ENCODE peak calls at places on chromosomes 11 and 22, in nine cellular contexts. G, F, Q, Y, B, H, S, T and Z are unnamed samples. For H3K9me3, the result is how much of the 10 kb centered on the place peaks cover.

GRCh38 chr11:106161775-106162174 is 84.3 kb downstream of the AASDHPPT start:
- DNase-seq in G (no peak), F (no peak), Q (no peak), Y (no peak), B (no peak), H (no peak), S (no peak), T (no peak), Z (no peak)

GRCh38 chr11:117972589-117973445 is 13.4 kb upstream of the IL10RA start:
- DNase-seq in G (no peak), F (no peak), Q (no peak), Y (no peak), B (no peak), H (no peak), S (no peak), T (no peak), Z (peak)

GRCh38 chr11:62449451-62449851 is 30.6 kb downstream of the SCGB1A1 start:
- DNase-seq in G (peak), F (no peak), Q (no peak), Y (no peak), B (no peak), H (peak), S (peak), T (peak), Z (peak)

GRCh38 chr11:75319035-75319877 is 32.2 kb downstream of the ARRB1 start:
- DNase-seq in G (no peak), F (peak), Q (peak), Y (no peak), B (no peak), H (peak), S (peak), T (no peak), Z (peak)

GRCh38 chr11:76617553-76618265 is 52.8 kb downstream of the LRRC32 start:
- DNase-seq in G (no peak), F (peak), Q (no peak), Y (no peak), B (no peak), H (no peak), S (no peak), T (no peak), Z (no peak)

GRCh38 chr11:127110542-127110941 is 110.0 kb upstream of the KIRREL3 start:
- DNase-seq in G (no peak), F (no peak), Q (no peak), Y (no peak), B (no peak), H (no peak), S (no peak), T (no peak), Z (no peak)

GRCh38 chr11:47152953-47153950 is 23.4 kb downstream of the ARFGAP2 start:
- DNase-seq in G (peak), F (peak), Q (peak), Y (peak), B (no peak), H (peak), S (peak), T (peak), Z (peak)

GRCh38 chr11:63554901-63555218 is 8.3 kb downstream of the PLAAT2 start:
- DNase-seq in G (no peak), F (no peak), Q (no peak), Y (no peak), B (no peak), H (no peak), S (no peak), T (no peak), Z (peak)

GRCh38 chr22:36365020-36365411 is 22.8 kb downstream of the MYH9 start:
- DNase-seq in G (no peak), F (peak), Q (peak), Y (no peak), B (peak), H (no peak), S (peak), T (peak), Z (peak)

GRCh38 chr11:14230407-14230806 is 128.6 kb downstream of the RRAS2 start:
- DNase-seq in G (no peak), F (no peak), Q (no peak), Y (no peak), B (no peak), H (no peak), S (no peak), T (no peak), Z (no peak)

GRCh38 chr11:108559340-108559739 is 34.2 kb downstream of the EXPH5 start:
- DNase-seq in G (no peak), F (peak), Q (no peak), Y (no peak), B (no peak), H (no peak), S (no peak), T (no peak), Z (no peak)

GRCh38 chr22:50701428-50702154 is 29.0 kb downstream of the SHANK3 start:
- DNase-seq in G (peak), F (no peak), Q (peak), Y (no peak), B (no peak), H (no peak), S (no peak), T (no peak), Z (no peak)

GRCh38 chr11:64762277-64762915 is 2.6 kb upstream of the PYGM start:
- DNase-seq in G (no peak), F (no peak), Q (peak), Y (no peak), B (no peak), H (no peak), S (no peak), T (no peak), Z (no peak)

GRCh38 chr22:24460418-24461089 is 33.2 kb downstream of the ADORA2A start:
- DNase-seq in G (no peak), F (peak), Q (no peak), Y (no peak), B (no peak), H (no peak), S (no peak), T (no peak), Z (no peak)

GRCh38 chr11:27239305-27239942 is 123.6 kb downstream of the CCDC34 start:
- DNase-seq in G (no peak), F (peak), Q (no peak), Y (no peak), B (no peak), H (no peak), S (no peak), T (no peak), Z (no peak)

GRCh38 chr11:20373102-20373501 is 9.6 kb downstream of the HTATIP2 start:
- DNase-seq in G (no peak), F (no peak), Q (no peak), Y (no peak), B (no peak), H (no peak), S (no peak), T (no peak), Z (no peak)

GRCh38 chr11:123360267-123360936 is 69.7 kb upstream of the GRAMD1B start:
- DNase-seq in G (no peak), F (no peak), Q (no peak), Y (no peak), B (no peak), H (no peak), S (no peak), T (no peak), Z (no peak)

GRCh38 chr22:36391648-36392047 is 3.9 kb upstream of the MYH9 start:
- DNase-seq in G (no peak), F (no peak), Q (no peak), Y (no peak), B (no peak), H (no peak), S (peak), T (no peak), Z (no peak)

GRCh38 chr11:14969922-14970323 is 2.2 kb downstream of the CALCA start:
- DNase-seq in G (peak), F (peak), Q (no peak), Y (no peak), B (no peak), H (peak), S (peak), T (no peak), Z (peak)

DNA sequence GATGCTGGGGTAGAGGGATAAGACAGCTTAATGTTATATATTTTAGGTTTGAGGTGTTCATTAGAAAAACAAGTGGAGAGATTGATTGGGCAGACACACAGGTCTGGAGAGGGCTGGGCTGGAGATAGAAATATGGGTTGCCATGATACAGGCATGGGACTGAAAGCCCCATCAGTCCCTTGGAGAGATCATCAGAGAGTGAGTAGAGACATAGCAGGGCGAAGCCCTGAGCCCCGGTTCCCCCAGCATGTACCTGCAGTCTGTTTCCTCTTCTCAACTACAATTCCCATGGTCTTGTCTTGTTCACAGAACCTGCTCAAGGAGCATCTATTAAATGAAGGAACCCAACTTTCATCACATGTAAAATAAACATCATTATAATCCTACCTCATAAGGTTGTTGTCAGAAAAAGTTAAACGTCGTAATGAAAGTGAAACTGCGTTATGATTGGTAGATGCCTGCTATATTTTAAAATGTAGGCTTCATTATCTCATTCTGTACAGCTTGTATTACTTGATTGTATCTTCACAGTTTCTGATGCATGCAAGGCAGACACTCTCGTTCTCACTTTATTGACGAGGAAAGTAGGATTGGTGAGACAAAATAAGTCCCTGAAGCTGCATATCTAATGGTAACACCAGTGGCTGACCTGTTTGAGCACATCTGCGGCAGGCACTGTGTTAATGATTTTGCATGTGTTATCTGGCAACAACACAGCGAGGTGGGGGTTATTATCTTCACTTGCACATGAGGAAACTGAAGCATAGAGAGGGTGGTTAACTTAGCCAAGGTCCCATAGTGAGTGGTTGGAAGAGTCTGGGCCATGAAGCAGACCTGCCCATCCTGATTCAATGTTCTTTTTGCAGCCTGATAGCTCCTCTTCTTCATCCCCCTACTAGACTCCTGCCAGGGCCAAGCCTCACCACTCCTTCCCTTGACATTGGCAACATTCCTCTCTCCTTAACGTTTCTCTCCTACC is 63.5 kb downstream of the ENDOD1 start:
- DNase-seq in G (no peak), F (no peak), Q (no peak), Y (no peak), B (no peak), H (no peak), S (no peak), T (no peak), Z (no peak)
- H3K27ac ChIP-seq in G (peak), F (no peak), Q (no peak), Y (peak), B (no peak), H (no peak), S (peak), T (no peak), Z (no peak)

GRCh38 chr11:68666854-68667253 is 17.5 kb upstream of the GAL start:
- DNase-seq in G (peak), F (no peak), Q (no peak), Y (no peak), B (no peak), H (no peak), S (peak), T (no peak), Z (no peak)

GRCh38 chr11:68665471-68665870 is 18.9 kb upstream of the GAL start:
- DNase-seq in G (peak), F (no peak), Q (no peak), Y (no peak), B (no peak), H (no peak), S (no peak), T (no peak), Z (no peak)

GRCh38 chr11:68669301-68670090 is 14.8 kb upstream of the GAL start:
- DNase-seq in G (peak), F (no peak), Q (no peak), Y (no peak), B (no peak), H (no peak), S (no peak), T (no peak), Z (no peak)

GRCh38 chr11:68670208-68670992 is 13.9 kb upstream of the GAL start:
- DNase-seq in G (peak), F (no peak), Q (no peak), Y (no peak), B (no peak), H (no peak), S (no peak), T (no peak), Z (no peak)

GRCh38 chr11:68667511-68668253 is 16.7 kb upstream of the GAL start:
- DNase-seq in G (peak), F (no peak), Q (no peak), Y (no peak), B (no peak), H (no peak), S (no peak), T (no peak), Z (no peak)
- H3K9me3 ChIP-seq in G (under half), F (under half), Q (under half), Y (under half), B (under half), H (under half), S (under half), T (under half), Z (under half)

GRCh38 chr11:6377902-6378694 is 12.2 kb upstream of the SMPD1 start:
- DNase-seq in G (no peak), F (no peak), Q (no peak), Y (no peak), B (no peak), H (no peak), S (no peak), T (no peak), Z (no peak)
- H3K27ac ChIP-seq in G (no peak), F (no peak), Q (no peak), Y (no peak), B (no peak), H (no peak), S (no peak), T (no peak), Z (no peak)

DNA sequence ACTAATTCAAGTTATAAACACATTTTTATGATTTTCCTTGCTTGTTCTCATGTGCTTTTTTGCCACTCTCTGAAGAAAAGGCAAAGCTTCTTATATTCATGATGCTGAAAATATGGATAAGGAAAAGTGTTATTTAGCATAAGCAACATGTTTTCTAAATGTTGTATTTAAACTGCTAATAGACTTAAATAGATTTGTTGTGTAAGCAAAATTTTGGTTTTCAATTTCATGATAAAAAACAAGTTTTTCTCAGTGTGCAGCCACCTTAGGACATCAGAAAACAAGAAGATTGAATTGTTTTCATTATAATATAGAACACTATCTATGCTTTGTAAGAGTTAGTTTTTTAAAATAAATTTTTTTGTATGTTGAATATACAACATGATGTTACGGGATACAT is 2.3 kb downstream of the OR4A16 start:
- DNase-seq in G (no peak), F (no peak), Q (no peak), Y (no peak), B (no peak), H (no peak), S (no peak), T (no peak), Z (no peak)
- H3K9me3 ChIP-seq in G (under half), F (under half), Q (under half), Y (under half), B (under half), H (under half), S (under half), T (under half), Z (under half)

DNA sequence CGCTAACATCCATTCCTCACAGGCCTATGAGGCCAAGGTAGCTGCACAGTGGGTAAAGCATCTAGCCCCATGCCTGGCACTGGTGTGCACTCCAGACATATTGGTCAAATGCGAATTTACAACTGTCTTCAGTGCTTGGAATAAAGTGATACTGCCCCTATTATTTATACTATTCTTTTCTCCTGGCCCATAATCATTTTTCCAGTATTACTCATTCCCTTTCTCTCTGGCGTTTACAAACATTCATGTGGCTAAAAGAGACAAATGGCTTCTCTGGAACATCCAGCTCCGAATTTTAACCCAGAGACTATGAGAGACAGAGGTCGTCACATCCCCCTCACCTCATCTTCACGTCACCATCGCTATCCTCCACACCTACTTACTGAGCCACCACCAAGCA is 87.2 kb upstream of the PITPNB start:
- DNase-seq in G (no peak), F (peak), Q (no peak), Y (no peak), B (no peak), H (no peak), S (no peak), T (no peak), Z (no peak)
- H3K27ac ChIP-seq in G (no peak), F (peak), Q (no peak), Y (no peak), B (no peak), H (no peak), S (no peak), T (no peak), Z (no peak)

GRCh38 chr11:41836426-41836825 is 377.0 kb upstream of the LRRC4C start:
- DNase-seq in G (no peak), F (no peak), Q (no peak), Y (no peak), B (no peak), H (no peak), S (no peak), T (no peak), Z (no peak)
- H3K9me3 ChIP-seq in G (under half), F (under half), Q (under half), Y (under half), B (under half), H (under half), S (under half), T (under half), Z (under half)